ENCODE peak calls at places on chromosomes 3 and 15, in ten cellular contexts. One of them, this sample, is unnamed.

GRCh38 chr15:68704496-68705021 is 116.1 kb downstream of the ANP32A start:
- DNase-seq in stimulated activated CD8-positive, alpha-beta memory T cell treated with anti-CD3 and anti-CD28 coated beads, Interleukin-2, amount 100 ng/mL, for 48 hours: no peak
- DNase-seq in NCI-H1436: no peak
- DNase-seq in CD8-positive, alpha-beta T cell: no peak
- DNase-seq in AML-193: no peak
- DNase-seq in GM18507: no peak
- DNase-seq in CD4-positive, alpha-beta T cell: no peak
- DNase-seq in AG08396: peak
- DNase-seq in activated B cell treated with CpG ODN at 0.5 μM for 24 hours: no peak
- DNase-seq in fibroblast of pulmonary artery: peak
- DNase-seq in this sample: no peak

GRCh38 chr3:128491071-128491899 is 1.7 kb downstream of the GATA2 start:
- DNase-seq in stimulated activated CD8-positive, alpha-beta memory T cell treated with anti-CD3 and anti-CD28 coated beads, Interleukin-2, amount 100 ng/mL, for 48 hours: no peak
- DNase-seq in NCI-H1436: no peak
- DNase-seq in CD8-positive, alpha-beta T cell: no peak
- DNase-seq in AML-193: no peak
- DNase-seq in GM18507: no peak
- DNase-seq in CD4-positive, alpha-beta T cell: no peak
- DNase-seq in AG08396: no peak
- DNase-seq in activated B cell treated with CpG ODN at 0.5 μM for 24 hours: no peak
- DNase-seq in fibroblast of pulmonary artery: no peak
- DNase-seq in this sample: peak

GRCh38 chr3:127706785-127707351 is 34.1 kb downstream of the ABTB1 start:
- DNase-seq in stimulated activated CD8-positive, alpha-beta memory T cell treated with anti-CD3 and anti-CD28 coated beads, Interleukin-2, amount 100 ng/mL, for 48 hours: no peak
- DNase-seq in NCI-H1436: no peak
- DNase-seq in CD8-positive, alpha-beta T cell: no peak
- DNase-seq in AML-193: no peak
- DNase-seq in GM18507: no peak
- DNase-seq in CD4-positive, alpha-beta T cell: no peak
- DNase-seq in AG08396: no peak
- DNase-seq in activated B cell treated with CpG ODN at 0.5 μM for 24 hours: no peak
- DNase-seq in fibroblast of pulmonary artery: no peak
- DNase-seq in this sample: peak

GRCh38 chr3:189841474-189842205 is 210.5 kb downstream of the TP63 start:
- DNase-seq in stimulated activated CD8-positive, alpha-beta memory T cell treated with anti-CD3 and anti-CD28 coated beads, Interleukin-2, amount 100 ng/mL, for 48 hours: no peak
- DNase-seq in NCI-H1436: no peak
- DNase-seq in CD8-positive, alpha-beta T cell: no peak
- DNase-seq in AML-193: no peak
- DNase-seq in GM18507: no peak
- DNase-seq in CD4-positive, alpha-beta T cell: no peak
- DNase-seq in AG08396: no peak
- DNase-seq in activated B cell treated with CpG ODN at 0.5 μM for 24 hours: no peak
- DNase-seq in fibroblast of pulmonary artery: peak
- DNase-seq in this sample: no peak

GRCh38 chr3:140224307-140224706 is 289.3 kb downstream of the CLSTN2 start:
- DNase-seq in stimulated activated CD8-positive, alpha-beta memory T cell treated with anti-CD3 and anti-CD28 coated beads, Interleukin-2, amount 100 ng/mL, for 48 hours: no peak
- DNase-seq in NCI-H1436: no peak
- DNase-seq in CD8-positive, alpha-beta T cell: no peak
- DNase-seq in AML-193: no peak
- DNase-seq in GM18507: no peak
- DNase-seq in CD4-positive, alpha-beta T cell: no peak
- DNase-seq in AG08396: no peak
- DNase-seq in activated B cell treated with CpG ODN at 0.5 μM for 24 hours: no peak
- DNase-seq in fibroblast of pulmonary artery: no peak
- DNase-seq in this sample: no peak

GRCh38 chr3:50502584-50503423 is 630 bp downstream of the CACNA2D2 start:
- DNase-seq in stimulated activated CD8-positive, alpha-beta memory T cell treated with anti-CD3 and anti-CD28 coated beads, Interleukin-2, amount 100 ng/mL, for 48 hours: no peak
- DNase-seq in NCI-H1436: no peak
- DNase-seq in CD8-positive, alpha-beta T cell: no peak
- DNase-seq in AML-193: no peak
- DNase-seq in GM18507: no peak
- DNase-seq in CD4-positive, alpha-beta T cell: peak
- DNase-seq in AG08396: no peak
- DNase-seq in activated B cell treated with CpG ODN at 0.5 μM for 24 hours: peak
- DNase-seq in fibroblast of pulmonary artery: no peak
- DNase-seq in this sample: peak

GRCh38 chr3:18998069-18998468 is 150.2 kb upstream of the KCNH8 start:
- DNase-seq in stimulated activated CD8-positive, alpha-beta memory T cell treated with anti-CD3 and anti-CD28 coated beads, Interleukin-2, amount 100 ng/mL, for 48 hours: no peak
- DNase-seq in NCI-H1436: no peak
- DNase-seq in CD8-positive, alpha-beta T cell: no peak
- DNase-seq in AML-193: no peak
- DNase-seq in GM18507: no peak
- DNase-seq in CD4-positive, alpha-beta T cell: no peak
- DNase-seq in AG08396: no peak
- DNase-seq in activated B cell treated with CpG ODN at 0.5 μM for 24 hours: no peak
- DNase-seq in fibroblast of pulmonary artery: no peak
- DNase-seq in this sample: no peak

GRCh38 chr15:90883971-90884718 is at the start of gene FES:
- DNase-seq in stimulated activated CD8-positive, alpha-beta memory T cell treated with anti-CD3 and anti-CD28 coated beads, Interleukin-2, amount 100 ng/mL, for 48 hours: no peak
- DNase-seq in NCI-H1436: no peak
- DNase-seq in CD8-positive, alpha-beta T cell: no peak
- DNase-seq in AML-193: peak
- DNase-seq in GM18507: no peak
- DNase-seq in CD4-positive, alpha-beta T cell: no peak
- DNase-seq in AG08396: peak
- DNase-seq in activated B cell treated with CpG ODN at 0.5 μM for 24 hours: peak
- DNase-seq in fibroblast of pulmonary artery: peak
- DNase-seq in this sample: no peak

GRCh38 chr15:51377038-51377761 is 35.7 kb downstream of the GLDN start:
- DNase-seq in stimulated activated CD8-positive, alpha-beta memory T cell treated with anti-CD3 and anti-CD28 coated beads, Interleukin-2, amount 100 ng/mL, for 48 hours: no peak
- DNase-seq in NCI-H1436: no peak
- DNase-seq in CD8-positive, alpha-beta T cell: no peak
- DNase-seq in AML-193: no peak
- DNase-seq in GM18507: no peak
- DNase-seq in CD4-positive, alpha-beta T cell: no peak
- DNase-seq in AG08396: peak
- DNase-seq in activated B cell treated with CpG ODN at 0.5 μM for 24 hours: no peak
- DNase-seq in fibroblast of pulmonary artery: peak
- DNase-seq in this sample: no peak

GRCh38 chr3:53842436-53843194 is 3.6 kb downstream of the CHDH start:
- DNase-seq in stimulated activated CD8-positive, alpha-beta memory T cell treated with anti-CD3 and anti-CD28 coated beads, Interleukin-2, amount 100 ng/mL, for 48 hours: no peak
- DNase-seq in NCI-H1436: no peak
- DNase-seq in CD8-positive, alpha-beta T cell: no peak
- DNase-seq in AML-193: no peak
- DNase-seq in GM18507: no peak
- DNase-seq in CD4-positive, alpha-beta T cell: no peak
- DNase-seq in AG08396: peak
- DNase-seq in activated B cell treated with CpG ODN at 0.5 μM for 24 hours: no peak
- DNase-seq in fibroblast of pulmonary artery: peak
- DNase-seq in this sample: peak

GRCh38 chr3:21062724-21063436 is 688.1 kb downstream of the ZNF385D start:
- DNase-seq in stimulated activated CD8-positive, alpha-beta memory T cell treated with anti-CD3 and anti-CD28 coated beads, Interleukin-2, amount 100 ng/mL, for 48 hours: no peak
- DNase-seq in NCI-H1436: no peak
- DNase-seq in CD8-positive, alpha-beta T cell: no peak
- DNase-seq in AML-193: no peak
- DNase-seq in GM18507: no peak
- DNase-seq in CD4-positive, alpha-beta T cell: no peak
- DNase-seq in AG08396: peak
- DNase-seq in activated B cell treated with CpG ODN at 0.5 μM for 24 hours: no peak
- DNase-seq in fibroblast of pulmonary artery: peak
- DNase-seq in this sample: no peak

GRCh38 chr3:183584246-183584913 is 28.9 kb upstream of the KLHL6 start:
- DNase-seq in stimulated activated CD8-positive, alpha-beta memory T cell treated with anti-CD3 and anti-CD28 coated beads, Interleukin-2, amount 100 ng/mL, for 48 hours: no peak
- DNase-seq in NCI-H1436: no peak
- DNase-seq in CD8-positive, alpha-beta T cell: no peak
- DNase-seq in AML-193: no peak
- DNase-seq in GM18507: no peak
- DNase-seq in CD4-positive, alpha-beta T cell: no peak
- DNase-seq in AG08396: peak
- DNase-seq in activated B cell treated with CpG ODN at 0.5 μM for 24 hours: no peak
- DNase-seq in fibroblast of pulmonary artery: peak
- DNase-seq in this sample: peak

GRCh38 chr3:134809412-134810051 is 14.5 kb downstream of the EPHB1 start:
- DNase-seq in stimulated activated CD8-positive, alpha-beta memory T cell treated with anti-CD3 and anti-CD28 coated beads, Interleukin-2, amount 100 ng/mL, for 48 hours: no peak
- DNase-seq in NCI-H1436: peak
- DNase-seq in CD8-positive, alpha-beta T cell: no peak
- DNase-seq in AML-193: no peak
- DNase-seq in GM18507: no peak
- DNase-seq in CD4-positive, alpha-beta T cell: no peak
- DNase-seq in AG08396: no peak
- DNase-seq in activated B cell treated with CpG ODN at 0.5 μM for 24 hours: no peak
- DNase-seq in fibroblast of pulmonary artery: no peak
- DNase-seq in this sample: peak

GRCh38 chr3:30342319-30343060 is 263.9 kb upstream of the TGFBR2 start:
- DNase-seq in stimulated activated CD8-positive, alpha-beta memory T cell treated with anti-CD3 and anti-CD28 coated beads, Interleukin-2, amount 100 ng/mL, for 48 hours: no peak
- DNase-seq in NCI-H1436: no peak
- DNase-seq in CD8-positive, alpha-beta T cell: no peak
- DNase-seq in AML-193: no peak
- DNase-seq in GM18507: no peak
- DNase-seq in CD4-positive, alpha-beta T cell: no peak
- DNase-seq in AG08396: peak
- DNase-seq in activated B cell treated with CpG ODN at 0.5 μM for 24 hours: no peak
- DNase-seq in fibroblast of pulmonary artery: peak
- DNase-seq in this sample: peak

GRCh38 chr3:184384342-184384741 is 4.5 kb downstream of the CHRD start:
- DNase-seq in stimulated activated CD8-positive, alpha-beta memory T cell treated with anti-CD3 and anti-CD28 coated beads, Interleukin-2, amount 100 ng/mL, for 48 hours: no peak
- DNase-seq in NCI-H1436: no peak
- DNase-seq in CD8-positive, alpha-beta T cell: no peak
- DNase-seq in AML-193: no peak
- DNase-seq in GM18507: no peak
- DNase-seq in CD4-positive, alpha-beta T cell: no peak
- DNase-seq in AG08396: no peak
- DNase-seq in activated B cell treated with CpG ODN at 0.5 μM for 24 hours: no peak
- DNase-seq in fibroblast of pulmonary artery: no peak
- DNase-seq in this sample: no peak

GRCh38 chr3:189806171-189806951 is 175.2 kb downstream of the TP63 start:
- DNase-seq in stimulated activated CD8-positive, alpha-beta memory T cell treated with anti-CD3 and anti-CD28 coated beads, Interleukin-2, amount 100 ng/mL, for 48 hours: no peak
- DNase-seq in NCI-H1436: no peak
- DNase-seq in CD8-positive, alpha-beta T cell: no peak
- DNase-seq in AML-193: no peak
- DNase-seq in GM18507: no peak
- DNase-seq in CD4-positive, alpha-beta T cell: no peak
- DNase-seq in AG08396: no peak
- DNase-seq in activated B cell treated with CpG ODN at 0.5 μM for 24 hours: no peak
- DNase-seq in fibroblast of pulmonary artery: no peak
- DNase-seq in this sample: peak

GRCh38 chr3:53166781-53167291 is 5.8 kb downstream of the PRKCD start:
- DNase-seq in stimulated activated CD8-positive, alpha-beta memory T cell treated with anti-CD3 and anti-CD28 coated beads, Interleukin-2, amount 100 ng/mL, for 48 hours: no peak
- DNase-seq in NCI-H1436: no peak
- DNase-seq in CD8-positive, alpha-beta T cell: no peak
- DNase-seq in AML-193: peak
- DNase-seq in GM18507: no peak
- DNase-seq in CD4-positive, alpha-beta T cell: no peak
- DNase-seq in AG08396: peak
- DNase-seq in activated B cell treated with CpG ODN at 0.5 μM for 24 hours: no peak
- DNase-seq in fibroblast of pulmonary artery: peak
- DNase-seq in this sample: peak

GRCh38 chr3:49357466-49358216 is 512 bp downstream of the GPX1 start:
- DNase-seq in stimulated activated CD8-positive, alpha-beta memory T cell treated with anti-CD3 and anti-CD28 coated beads, Interleukin-2, amount 100 ng/mL, for 48 hours: peak
- DNase-seq in NCI-H1436: no peak
- DNase-seq in CD8-positive, alpha-beta T cell: peak
- DNase-seq in AML-193: no peak
- DNase-seq in GM18507: no peak
- DNase-seq in CD4-positive, alpha-beta T cell: peak
- DNase-seq in AG08396: peak
- DNase-seq in activated B cell treated with CpG ODN at 0.5 μM for 24 hours: peak
- DNase-seq in fibroblast of pulmonary artery: peak
- DNase-seq in this sample: peak

GRCh38 chr3:192652731-192653130 is 74.6 kb downstream of the FGF12 start:
- DNase-seq in stimulated activated CD8-positive, alpha-beta memory T cell treated with anti-CD3 and anti-CD28 coated beads, Interleukin-2, amount 100 ng/mL, for 48 hours: no peak
- DNase-seq in NCI-H1436: no peak
- DNase-seq in CD8-positive, alpha-beta T cell: no peak
- DNase-seq in AML-193: no peak
- DNase-seq in GM18507: no peak
- DNase-seq in CD4-positive, alpha-beta T cell: no peak
- DNase-seq in AG08396: no peak
- DNase-seq in activated B cell treated with CpG ODN at 0.5 μM for 24 hours: no peak
- DNase-seq in fibroblast of pulmonary artery: no peak
- DNase-seq in this sample: no peak

GRCh38 chr3:30319713-30320112 is 286.7 kb upstream of the TGFBR2 start:
- DNase-seq in stimulated activated CD8-positive, alpha-beta memory T cell treated with anti-CD3 and anti-CD28 coated beads, Interleukin-2, amount 100 ng/mL, for 48 hours: no peak
- DNase-seq in NCI-H1436: no peak
- DNase-seq in CD8-positive, alpha-beta T cell: peak
- DNase-seq in AML-193: peak
- DNase-seq in GM18507: no peak
- DNase-seq in CD4-positive, alpha-beta T cell: peak
- DNase-seq in AG08396: peak
- DNase-seq in activated B cell treated with CpG ODN at 0.5 μM for 24 hours: no peak
- DNase-seq in fibroblast of pulmonary artery: peak
- DNase-seq in this sample: peak

GRCh38 chr15:67979281-67979680 is 74.8 kb upstream of the PIAS1 start:
- DNase-seq in stimulated activated CD8-positive, alpha-beta memory T cell treated with anti-CD3 and anti-CD28 coated beads, Interleukin-2, amount 100 ng/mL, for 48 hours: no peak
- DNase-seq in NCI-H1436: no peak
- DNase-seq in CD8-positive, alpha-beta T cell: no peak
- DNase-seq in AML-193: no peak
- DNase-seq in GM18507: no peak
- DNase-seq in CD4-positive, alpha-beta T cell: no peak
- DNase-seq in AG08396: no peak
- DNase-seq in activated B cell treated with CpG ODN at 0.5 μM for 24 hours: no peak
- DNase-seq in fibroblast of pulmonary artery: no peak
- DNase-seq in this sample: no peak

GRCh38 chr15:38391186-38391585 is 62.7 kb upstream of the FAM98B start:
- DNase-seq in stimulated activated CD8-positive, alpha-beta memory T cell treated with anti-CD3 and anti-CD28 coated beads, Interleukin-2, amount 100 ng/mL, for 48 hours: no peak
- DNase-seq in NCI-H1436: no peak
- DNase-seq in CD8-positive, alpha-beta T cell: no peak
- DNase-seq in AML-193: no peak
- DNase-seq in GM18507: no peak
- DNase-seq in CD4-positive, alpha-beta T cell: no peak
- DNase-seq in AG08396: no peak
- DNase-seq in activated B cell treated with CpG ODN at 0.5 μM for 24 hours: no peak
- DNase-seq in fibroblast of pulmonary artery: no peak
- DNase-seq in this sample: no peak

GRCh38 chr3:45701167-45701867 is 12.1 kb downstream of the SACM1L start:
- DNase-seq in stimulated activated CD8-positive, alpha-beta memory T cell treated with anti-CD3 and anti-CD28 coated beads, Interleukin-2, amount 100 ng/mL, for 48 hours: no peak
- DNase-seq in NCI-H1436: no peak
- DNase-seq in CD8-positive, alpha-beta T cell: no peak
- DNase-seq in AML-193: no peak
- DNase-seq in GM18507: no peak
- DNase-seq in CD4-positive, alpha-beta T cell: no peak
- DNase-seq in AG08396: no peak
- DNase-seq in activated B cell treated with CpG ODN at 0.5 μM for 24 hours: no peak
- DNase-seq in fibroblast of pulmonary artery: no peak
- DNase-seq in this sample: no peak

GRCh38 chr15:63601026-63601726 is 4.0 kb downstream of the FBXL22 start:
- DNase-seq in stimulated activated CD8-positive, alpha-beta memory T cell treated with anti-CD3 and anti-CD28 coated beads, Interleukin-2, amount 100 ng/mL, for 48 hours: peak
- DNase-seq in NCI-H1436: no peak
- DNase-seq in CD8-positive, alpha-beta T cell: peak
- DNase-seq in AML-193: no peak
- DNase-seq in GM18507: no peak
- DNase-seq in CD4-positive, alpha-beta T cell: peak
- DNase-seq in AG08396: peak
- DNase-seq in activated B cell treated with CpG ODN at 0.5 μM for 24 hours: peak
- DNase-seq in fibroblast of pulmonary artery: peak
- DNase-seq in this sample: peak

GRCh38 chr3:51392301-51393095 is 1.4 kb downstream of the RBM15B start:
- DNase-seq in stimulated activated CD8-positive, alpha-beta memory T cell treated with anti-CD3 and anti-CD28 coated beads, Interleukin-2, amount 100 ng/mL, for 48 hours: no peak
- DNase-seq in NCI-H1436: no peak
- DNase-seq in CD8-positive, alpha-beta T cell: no peak
- DNase-seq in AML-193: no peak
- DNase-seq in GM18507: no peak
- DNase-seq in CD4-positive, alpha-beta T cell: no peak
- DNase-seq in AG08396: no peak
- DNase-seq in activated B cell treated with CpG ODN at 0.5 μM for 24 hours: no peak
- DNase-seq in fibroblast of pulmonary artery: no peak
- DNase-seq in this sample: no peak

GRCh38 chr3:195886181-195887141 is 21.9 kb downstream of the TNK2 start:
- DNase-seq in stimulated activated CD8-positive, alpha-beta memory T cell treated with anti-CD3 and anti-CD28 coated beads, Interleukin-2, amount 100 ng/mL, for 48 hours: no peak
- DNase-seq in NCI-H1436: no peak
- DNase-seq in CD8-positive, alpha-beta T cell: no peak
- DNase-seq in AML-193: no peak
- DNase-seq in GM18507: no peak
- DNase-seq in CD4-positive, alpha-beta T cell: no peak
- DNase-seq in AG08396: no peak
- DNase-seq in activated B cell treated with CpG ODN at 0.5 μM for 24 hours: no peak
- DNase-seq in fibroblast of pulmonary artery: peak
- DNase-seq in this sample: no peak

GRCh38 chr15:63093486-63094205 is 28.0 kb upstream of the LACTB start:
- DNase-seq in stimulated activated CD8-positive, alpha-beta memory T cell treated with anti-CD3 and anti-CD28 coated beads, Interleukin-2, amount 100 ng/mL, for 48 hours: peak
- DNase-seq in NCI-H1436: peak
- DNase-seq in CD8-positive, alpha-beta T cell: peak
- DNase-seq in AML-193: peak
- DNase-seq in GM18507: peak
- DNase-seq in CD4-positive, alpha-beta T cell: peak
- DNase-seq in AG08396: peak
- DNase-seq in activated B cell treated with CpG ODN at 0.5 μM for 24 hours: peak
- DNase-seq in fibroblast of pulmonary artery: peak
- DNase-seq in this sample: peak

GRCh38 chr3:179653106-179653776 is 401 bp downstream of the USP13 start:
- DNase-seq in stimulated activated CD8-positive, alpha-beta memory T cell treated with anti-CD3 and anti-CD28 coated beads, Interleukin-2, amount 100 ng/mL, for 48 hours: peak
- DNase-seq in NCI-H1436: peak
- DNase-seq in CD8-positive, alpha-beta T cell: peak
- DNase-seq in AML-193: peak
- DNase-seq in GM18507: peak
- DNase-seq in CD4-positive, alpha-beta T cell: peak
- DNase-seq in AG08396: peak
- DNase-seq in activated B cell treated with CpG ODN at 0.5 μM for 24 hours: peak
- DNase-seq in fibroblast of pulmonary artery: peak
- DNase-seq in this sample: peak